ENCODE peak calls at places on chromosomes 1 and 21, in six cellular contexts. I is suprapubic skin, G is ovary, B is HepG2, F is K562, J is transverse colon. T is an unnamed sample.

GRCh38 chr1:203049576-203050180 is 23.4 kb downstream of the PPFIA4 start:
- DNase-seq in I (no peak), G (no peak), B (no peak), F (no peak), J (no peak), T (no peak)

GRCh38 chr1:205225901-205226765 is 1.6 kb upstream of the TMCC2 start:
- DNase-seq in I (no peak), G (no peak), B (no peak), F (no peak), J (no peak), T (no peak)

GRCh38 chr1:62334434-62334833 is 15.2 kb upstream of the KANK4 start:
- DNase-seq in I (no peak), G (no peak), B (no peak), F (peak; percentile 24), J (no peak), T (no peak)

GRCh38 chr1:242242983-242243382 is 244.1 kb upstream of the MAP1LC3C start:
- DNase-seq in I (no peak), G (no peak), B (no peak), F (no peak), J (no peak), T (no peak)

GRCh38 chr1:247531937-247532336 is 4.3 kb downstream of the OR2C3 start:
- DNase-seq in I (no peak), G (no peak), B (no peak), F (no peak), J (no peak), T (no peak)

GRCh38 chr1:34532113-34532512 is 222.7 kb upstream of the GJB5 start:
- DNase-seq in I (no peak), G (no peak), B (no peak), F (no peak), J (no peak), T (no peak)

GRCh38 chr21:26679299-26679698 is 106.2 kb upstream of the CYYR1 start:
- DNase-seq in I (no peak), G (no peak), B (no peak), F (no peak), J (no peak), T (no peak)

GRCh38 chr1:212315907-212316306 is 30.7 kb downstream of the PPP2R5A start:
- DNase-seq in I (no peak), G (no peak), B (peak; percentile 7), F (no peak), J (peak; percentile 24), T (no peak)

GRCh38 chr21:26405735-26406361 is 167.2 kb downstream of the CYYR1 start:
- DNase-seq in I (no peak), G (no peak), B (no peak), F (no peak), J (no peak), T (peak; percentile 21)

GRCh38 chr1:39183503-39184353 is 20.8 kb upstream of the MACF1 start:
- DNase-seq in I (peak; percentile 73), G (no peak), B (peak; percentile 90), F (peak; percentile 50), J (peak; percentile 75), T (peak; percentile 76)

GRCh38 chr1:202844259-202844658 is 33.5 kb downstream of the PCAT6 start:
- DNase-seq in I (no peak), G (no peak), B (no peak), F (no peak), J (no peak), T (no peak)

GRCh38 chr1:7845761-7846160 is 7.1 kb downstream of the UTS2 start:
- DNase-seq in I (no peak), G (no peak), B (no peak), F (no peak), J (no peak), T (no peak)

GRCh38 chr1:30782361-30783243 is 25.0 kb upstream of the LAPTM5 start:
- DNase-seq in I (no peak), G (peak; percentile 69), B (peak; percentile 74), F (peak; percentile 87), J (peak; percentile 73), T (peak; percentile 58)

GRCh38 chr1:229159668-229160544 is 111.0 kb upstream of the RAB4A start:
- DNase-seq in I (no peak), G (no peak), B (peak; percentile 30), F (no peak), J (no peak), T (no peak)

GRCh38 chr1:51564124-51564523 is 45.1 kb upstream of the EPS15 start:
- DNase-seq in I (no peak), G (no peak), B (no peak), F (no peak), J (no peak), T (no peak)

GRCh38 chr1:17574502-17574901 is 35.0 kb downstream of the ARHGEF10L start:
- DNase-seq in I (no peak), G (no peak), B (no peak), F (no peak), J (no peak), T (no peak)

DNA sequence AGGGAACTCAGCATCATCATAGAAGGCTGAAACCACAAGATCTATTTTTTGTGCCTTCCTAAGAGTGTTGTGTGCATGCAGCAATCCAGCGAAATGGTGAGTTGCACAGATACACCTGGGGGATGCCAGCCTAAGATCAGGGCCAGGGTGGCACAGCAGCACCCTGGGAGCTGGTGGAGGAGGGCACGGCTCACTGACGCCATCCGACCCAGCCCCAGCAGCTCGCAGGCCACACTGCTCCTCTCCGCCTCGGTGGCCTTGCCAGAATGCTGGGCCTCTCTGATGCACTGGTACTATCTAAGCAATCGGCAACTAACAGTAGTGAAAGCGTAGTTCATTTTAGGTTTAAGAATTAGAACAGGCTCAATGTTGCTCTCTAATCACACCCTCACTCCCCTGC is 37.8 kb downstream of the CAPZB start:
- DNase-seq in I (no peak), G (peak; percentile 19), B (no peak), F (no peak), J (no peak), T (peak; percentile 46)
- H3K4me1 ChIP-seq in I (peaks cover 91% of the 10 kb centered on the region), G (peaks cover 57% of the 10 kb centered on the region), B (peaks cover 79% of the 10 kb centered on the region), F (peaks cover 8% of the 10 kb centered on the region), J (peaks cover 59% of the 10 kb centered on the region), T (peaks cover 85% of the 10 kb centered on the region)

GRCh38 chr1:206447079-206447780 is 23.0 kb upstream of the IKBKE start:
- DNase-seq in I (no peak), G (no peak), B (no peak), F (no peak), J (no peak), T (no peak)

GRCh38 chr1:206442101-206442500 is 28.2 kb upstream of the IKBKE start:
- DNase-seq in I (no peak), G (no peak), B (no peak), F (no peak), J (no peak), T (no peak)

GRCh38 chr1:206447792-206448191 is 22.5 kb upstream of the IKBKE start:
- DNase-seq in I (no peak), G (no peak), B (no peak), F (no peak), J (no peak), T (no peak)

GRCh38 chr1:206445861-206446495 is 24.3 kb upstream of the IKBKE start:
- DNase-seq in I (no peak), G (no peak), B (no peak), F (no peak), J (no peak), T (no peak)

DNA sequence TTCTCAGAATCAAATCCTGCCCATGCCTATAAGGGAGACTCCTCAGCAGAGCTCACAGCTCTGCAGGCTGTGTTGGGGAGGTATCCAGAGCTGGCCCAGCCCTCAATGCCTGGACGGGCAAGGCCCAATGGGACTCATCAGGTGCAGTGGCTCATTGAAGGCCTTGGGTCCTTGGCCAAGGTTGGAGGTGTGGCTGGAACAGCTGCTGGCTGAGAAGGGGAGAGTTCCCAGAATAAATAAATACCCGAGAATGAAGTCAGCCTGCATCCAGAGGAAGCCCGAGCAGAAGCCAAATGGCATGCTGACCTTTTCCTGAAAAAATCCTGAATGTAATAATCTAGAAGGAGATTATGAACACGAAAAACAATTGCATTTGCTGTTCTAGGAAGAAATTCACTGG is 25.2 kb upstream of the IKBKE start:
- DNase-seq in I (no peak), G (peak; percentile 60), B (no peak), F (no peak), J (no peak), T (no peak)
- TF ChIP-seq EP300 in I (no peak), G (no peak), B (no peak), F (no peak), J (no peak), T (no peak)

DNA sequence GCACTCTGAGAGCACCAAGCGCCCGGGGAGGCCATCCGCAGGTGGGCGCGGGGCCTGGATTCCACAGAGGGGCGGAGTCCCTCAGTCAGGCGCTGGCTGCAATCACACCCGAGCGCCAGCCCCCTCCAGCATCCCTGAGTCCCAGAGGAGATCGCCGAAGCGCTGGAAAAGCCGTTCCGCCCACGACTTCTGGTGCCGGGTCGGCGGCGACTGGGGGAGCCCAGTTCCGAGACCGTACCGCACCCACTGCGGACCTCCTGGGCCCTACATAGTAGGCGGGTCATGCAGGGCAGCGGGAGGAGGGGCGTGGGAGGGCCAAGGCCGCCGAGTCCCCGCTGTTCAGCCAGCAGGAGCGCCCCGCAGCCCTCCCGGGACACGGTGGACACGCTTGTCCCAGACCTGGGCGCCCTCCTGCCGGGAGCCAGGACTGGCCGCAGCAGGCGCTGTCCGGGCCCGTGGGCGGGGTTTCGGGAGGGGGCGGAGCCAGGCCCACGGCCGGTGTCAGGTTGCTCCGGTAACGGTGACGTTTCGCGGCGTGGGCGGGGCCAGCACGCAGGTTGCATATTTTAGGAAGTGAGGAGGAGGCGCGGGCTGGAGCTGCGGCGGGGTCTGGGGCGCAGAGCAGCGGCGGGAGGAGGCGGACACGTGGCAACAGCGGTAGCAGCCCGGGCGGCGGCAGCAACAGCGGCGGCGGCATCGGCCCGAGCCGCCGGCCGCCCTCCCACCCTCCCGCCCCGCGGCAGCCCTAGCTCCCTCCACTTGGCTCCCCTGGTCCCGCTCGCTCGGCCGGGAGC is at the start of gene ATP1A1:
- DNase-seq in I (peak; percentile 99), G (peak; percentile 99), B (peak; percentile 85), F (peak; percentile 99), J (peak; percentile 99), T (peak; percentile 98)
- H3K27ac ChIP-seq in I (peak within 1 kb of the TSS; percentile 97), G (peak within 1 kb of the TSS; percentile 86), B (peak within 1 kb of the TSS; percentile 77), F (peak within 1 kb of the TSS; percentile 90), J (peak within 1 kb of the TSS; percentile 99), T (peak within 1 kb of the TSS; percentile 99)

DNA sequence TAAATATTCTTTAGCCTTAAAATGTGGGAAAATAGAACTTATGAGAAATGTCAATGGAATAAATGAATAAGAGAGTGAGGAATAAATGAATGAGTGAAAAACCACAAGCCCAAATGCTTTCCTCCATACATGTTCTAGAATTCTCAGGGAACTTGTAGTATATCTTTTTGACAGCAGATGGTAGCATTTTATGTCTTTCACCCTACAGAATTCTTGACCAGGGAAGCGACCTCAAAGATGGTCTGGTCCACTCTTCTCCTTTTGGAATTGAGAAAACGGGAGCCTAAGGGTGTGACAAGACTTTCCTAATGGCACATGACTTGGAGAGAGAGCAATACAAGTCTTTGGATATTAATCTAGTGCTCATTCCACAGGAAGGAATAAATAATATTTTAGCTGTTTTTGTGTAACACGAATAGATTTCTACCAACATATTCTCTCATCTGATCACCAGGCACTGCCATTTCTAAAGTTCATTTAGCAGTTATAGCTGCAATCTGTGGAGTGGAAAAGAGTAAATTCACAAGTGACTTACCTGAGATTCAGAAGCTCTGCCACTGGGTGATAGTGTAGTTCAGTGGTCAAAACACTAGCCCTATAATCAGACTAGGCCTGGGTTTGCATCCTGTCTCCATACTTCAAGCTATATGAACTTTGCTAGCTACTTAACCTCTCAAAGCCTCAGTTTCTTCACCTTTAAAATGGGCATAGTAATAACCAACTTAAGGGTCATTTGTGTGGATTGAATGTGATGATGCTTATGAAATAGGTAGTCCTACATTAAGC is 15.0 kb upstream of the F5 start:
- DNase-seq in I (no peak), G (no peak), B (peak; percentile 30), F (peak; percentile 18), J (no peak), T (no peak)
- H3K4me1 ChIP-seq in I (no peaks in the 10 kb centered on the region), G (no peaks in the 10 kb centered on the region), B (peaks cover 12% of the 10 kb centered on the region), F (no peaks in the 10 kb centered on the region), J (no peaks in the 10 kb centered on the region), T (no peaks in the 10 kb centered on the region)